ENCODE peak calls at places on chromosomes 12 and 14, in seven cellular contexts. C is T-helper 22 cell, K is EL, R is heart left ventricle, D is T-cell, M is germinal center, E is NCI-H524 treated with DMSO at 0.1 percent for 48 hours. G is an unnamed sample.

GRCh38 chr14:55699131-55700057 is 119.4 kb downstream of the KTN1 start:
- DNase-seq in C (no peak), K (peak), R (no peak), D (no peak), M (no peak), E (no peak), G (peak)

GRCh38 chr14:51442513-51443175 is 202.6 kb downstream of the TMX1 start:
- DNase-seq in C (no peak), K (peak), R (no peak), D (no peak), M (no peak), E (no peak), G (peak)

GRCh38 chr14:55038708-55039107 is 11.7 kb downstream of the SOCS4 start:
- DNase-seq in C (no peak), K (no peak), R (no peak), D (no peak), M (no peak), E (no peak), G (peak)

GRCh38 chr12:46825526-46826414 is at the start of gene SLC38A4:
- DNase-seq in C (no peak), K (peak), R (peak), D (no peak), M (no peak), E (no peak), G (peak)

GRCh38 chr12:19490908-19491307 is 51.6 kb downstream of the AEBP2 start:
- DNase-seq in C (no peak), K (no peak), R (no peak), D (no peak), M (no peak), E (no peak), G (no peak)

GRCh38 chr14:100155049-100155621 is 4.3 kb downstream of the DEGS2 start:
- DNase-seq in C (no peak), K (peak), R (no peak), D (no peak), M (no peak), E (no peak), G (peak)

GRCh38 chr12:90627180-90627896 is 327.6 kb downstream of the CCER1 start:
- DNase-seq in C (no peak), K (no peak), R (no peak), D (no peak), M (no peak), E (no peak), G (peak)

GRCh38 chr14:37018571-37019240 is 153.7 kb downstream of the SLC25A21 start:
- DNase-seq in C (no peak), K (no peak), R (no peak), D (no peak), M (no peak), E (no peak), G (no peak)

GRCh38 chr12:7483343-7483742 is 20.2 kb downstream of the CD163 start:
- DNase-seq in C (no peak), K (no peak), R (no peak), D (no peak), M (no peak), E (no peak), G (peak)

GRCh38 chr14:101114726-101115481 is 211.4 kb upstream of the RTL1 start:
- DNase-seq in C (no peak), K (no peak), R (no peak), D (no peak), M (no peak), E (no peak), G (no peak)

GRCh38 chr14:94689218-94689984 is 77.2 kb downstream of the SERPINA3 start:
- DNase-seq in C (no peak), K (peak), R (peak), D (peak), M (peak), E (no peak), G (peak)

GRCh38 chr12:99253068-99253467 is 394.5 kb upstream of the GARIN6 start:
- DNase-seq in C (no peak), K (peak), R (no peak), D (no peak), M (no peak), E (no peak), G (peak)

GRCh38 chr12:46209914-46210834 is 58.7 kb downstream of the SLC38A1 start:
- DNase-seq in C (peak), K (no peak), R (peak), D (peak), M (peak), E (no peak), G (peak)

GRCh38 chr14:36661506-36662257 is at the start of gene PAX9:
- DNase-seq in C (no peak), K (peak), R (peak), D (no peak), M (peak), E (peak), G (peak)

GRCh38 chr14:104866451-104867370 is 1.6 kb downstream of the CEP170B start:
- DNase-seq in C (no peak), K (no peak), R (peak), D (no peak), M (no peak), E (no peak), G (peak)

GRCh38 chr14:56891226-56891625 is 80.9 kb upstream of the OTX2 start:
- DNase-seq in C (no peak), K (no peak), R (no peak), D (no peak), M (no peak), E (peak), G (no peak)

G was measured in kidney tubule cell.